ENCODE peak calls at places on chromosomes 12 and 14, in six cellular contexts. N, B, P, Y, L and F are unnamed samples.

GRCh38 chr12:58288191-58288590 is 346.8 kb downstream of the ATP23 start:
- DNase-seq in Y (no peak), N (no peak), B (peak), P (no peak), L (no peak), F (no peak)

GRCh38 chr12:22624573-22624907 is 431 bp upstream of the ETNK1 start:
- DNase-seq in L (no peak), B (no peak), Y (no peak), N (no peak), P (no peak), F (no peak)

GRCh38 chr14:30882431-30882830 is 8.1 kb downstream of the COCH start:
- DNase-seq in P (no peak), Y (no peak), N (no peak), L (no peak), B (no peak), F (peak)

GRCh38 chr12:131530041-131530332 is 180.9 kb upstream of the SFSWAP start:
- DNase-seq in L (no peak), P (no peak), Y (no peak), N (no peak), B (no peak), F (no peak)

GRCh38 chr12:130041983-130042812 is 120.1 kb upstream of the FZD10 start:
- DNase-seq in Y (peak), N (no peak), B (no peak), P (peak), L (peak), F (peak)

GRCh38 chr12:21248679-21249078 is 86.0 kb downstream of the SLCO1A2 start:
- DNase-seq in P (no peak), B (no peak), N (peak), Y (no peak), L (no peak), F (peak)

GRCh38 chr14:25406818-25407217 is 356.9 kb upstream of the STXBP6 start:
- DNase-seq in P (peak), Y (peak), N (no peak), B (peak), L (peak), F (peak)

GRCh38 chr12:16062611-16063010 is 151.5 kb downstream of the DERA start:
- DNase-seq in N (no peak), L (no peak), B (no peak), P (no peak), Y (no peak), F (no peak)

GRCh38 chr14:38042356-38042755 is 165.3 kb upstream of the SSTR1 start:
- DNase-seq in N (peak), B (peak), P (no peak), L (no peak), Y (no peak), F (no peak)

GRCh38 chr12:34403706-34404376 is 381.5 kb downstream of the ALG10 start:
- DNase-seq in B (no peak), Y (peak), N (no peak), P (no peak), L (peak), F (no peak)

GRCh38 chr12:46998811-46999368 is 80.5 kb upstream of the PCED1B start:
- DNase-seq in B (peak), Y (no peak), P (no peak), N (peak), L (no peak), F (no peak)

GRCh38 chr14:22699801-22700564 is 55.8 kb upstream of the OR6J1 start:
- DNase-seq in B (no peak), P (no peak), L (no peak), Y (no peak), N (peak), F (peak)

GRCh38 chr12:65561798-65562382 is 262.4 kb upstream of the HMGA2 start:
- DNase-seq in P (no peak), B (peak), N (no peak), Y (no peak), L (no peak), F (no peak)

GRCh38 chr12:51868821-51869489 is 18.9 kb upstream of the ANKRD33 start:
- DNase-seq in N (peak), L (peak), B (no peak), P (no peak), Y (no peak), F (peak)

GRCh38 chr12:94305293-94305957 is 154.2 kb downstream of the CEP83 start:
- DNase-seq in P (no peak), Y (peak), B (peak), L (no peak), N (peak), F (no peak)

GRCh38 chr14:103136388-103137271 is 13.4 kb downstream of the TNFAIP2 start:
- DNase-seq in B (peak), P (no peak), L (no peak), N (peak), Y (peak), F (peak)

GRCh38 chr14:45905672-45906071 is 652.7 kb upstream of the MIS18BP1 start:
- DNase-seq in P (no peak), Y (no peak), B (no peak), L (no peak), N (no peak), F (no peak)

GRCh38 chr12:59472273-59472672 is 123.6 kb upstream of the SLC16A7 start:
- DNase-seq in Y (no peak), B (no peak), N (no peak), P (no peak), L (no peak), F (no peak)

GRCh38 chr12:92208613-92209121 is 63.0 kb upstream of the BTG1 start:
- DNase-seq in Y (no peak), P (no peak), L (no peak), B (peak), N (peak), F (peak)

GRCh38 chr12:120249266-120249874 is 16.2 kb downstream of the PXN start:
- DNase-seq in P (no peak), B (no peak), N (peak), Y (peak), L (no peak), F (peak)

GRCh38 chr14:100528962-100529560 is 58.2 kb downstream of the BEGAIN start:
- DNase-seq in B (no peak), L (no peak), N (no peak), P (no peak), Y (peak), F (no peak)

GRCh38 chr12:40560848-40561247 is 131.4 kb upstream of the CNTN1 start:
- DNase-seq in Y (no peak), L (no peak), P (no peak), B (no peak), N (no peak), F (no peak)

GRCh38 chr12:113136128-113136989 is 798 bp upstream of the RASAL1 start:
- DNase-seq in N (no peak), P (no peak), Y (no peak), B (no peak), L (peak), F (no peak)

GRCh38 chr12:72540811-72541210 is 268.6 kb downstream of the TRHDE start:
- DNase-seq in B (peak), N (no peak), Y (no peak), L (no peak), P (no peak), F (no peak)

GRCh38 chr12:98998697-98999299 is 353.7 kb downstream of the APAF1 start:
- DNase-seq in L (no peak), B (peak), N (peak), P (peak), Y (no peak), F (no peak)

GRCh38 chr14:59278111-59278510 is 89.6 kb downstream of the DAAM1 start:
- DNase-seq in Y (no peak), L (no peak), P (no peak), B (peak), N (peak), F (peak)

GRCh38 chr12:86669010-86669409 is 412.8 kb upstream of the MGAT4C start:
- DNase-seq in B (no peak), N (no peak), P (no peak), L (no peak), Y (no peak), F (peak)

GRCh38 chr14:93269341-93270068 is 62.4 kb downstream of the UBR7 start:
- DNase-seq in N (peak), P (no peak), L (no peak), Y (no peak), B (peak), F (no peak)

GRCh38 chr14:85534435-85534834 is 4.5 kb downstream of the FLRT2 start:
- DNase-seq in B (peak), Y (peak), L (no peak), N (peak), P (peak), F (no peak)

GRCh38 chr12:51812871-51813270 is 35.6 kb downstream of the FIGNL2 start:
- DNase-seq in Y (no peak), N (no peak), L (no peak), P (no peak), B (no peak), F (no peak)

GRCh38 chr14:104804481-104805325 is 3.8 kb downstream of the ZBTB42 start:
- DNase-seq in B (no peak), N (no peak), P (no peak), L (no peak), Y (no peak), F (no peak)
- H3K14ac ChIP-seq in B (no peak), N (no peak), P (no peak), L (no peak), Y (no peak), F (no peak)

GRCh38 chr14:67442139-67442906 is 30.4 kb upstream of the PLEK2 start:
- DNase-seq in P (no peak), Y (no peak), L (no peak), N (no peak), B (no peak), F (no peak)
- H2BK5ac ChIP-seq in P (no peak), Y (no peak), L (no peak), N (no peak), B (no peak), F (no peak)

GRCh38 chr12:61754214-61754613 is 506.0 kb upstream of the USP15 start:
- DNase-seq in N (no peak), Y (no peak), P (no peak), B (no peak), L (no peak), F (no peak)
- H3K14ac ChIP-seq in N (no peak), Y (no peak), P (no peak), B (no peak), L (no peak), F (no peak)

GRCh38 chr12:13404111-13404628 is 207.6 kb downstream of the EMP1 start:
- DNase-seq in B (no peak), Y (no peak), L (no peak), P (no peak), N (no peak), F (no peak)

GRCh38 chr12:13405961-13406703 is 209.6 kb downstream of the EMP1 start:
- DNase-seq in Y (no peak), L (peak), B (no peak), N (no peak), P (no peak), F (no peak)

DNA sequence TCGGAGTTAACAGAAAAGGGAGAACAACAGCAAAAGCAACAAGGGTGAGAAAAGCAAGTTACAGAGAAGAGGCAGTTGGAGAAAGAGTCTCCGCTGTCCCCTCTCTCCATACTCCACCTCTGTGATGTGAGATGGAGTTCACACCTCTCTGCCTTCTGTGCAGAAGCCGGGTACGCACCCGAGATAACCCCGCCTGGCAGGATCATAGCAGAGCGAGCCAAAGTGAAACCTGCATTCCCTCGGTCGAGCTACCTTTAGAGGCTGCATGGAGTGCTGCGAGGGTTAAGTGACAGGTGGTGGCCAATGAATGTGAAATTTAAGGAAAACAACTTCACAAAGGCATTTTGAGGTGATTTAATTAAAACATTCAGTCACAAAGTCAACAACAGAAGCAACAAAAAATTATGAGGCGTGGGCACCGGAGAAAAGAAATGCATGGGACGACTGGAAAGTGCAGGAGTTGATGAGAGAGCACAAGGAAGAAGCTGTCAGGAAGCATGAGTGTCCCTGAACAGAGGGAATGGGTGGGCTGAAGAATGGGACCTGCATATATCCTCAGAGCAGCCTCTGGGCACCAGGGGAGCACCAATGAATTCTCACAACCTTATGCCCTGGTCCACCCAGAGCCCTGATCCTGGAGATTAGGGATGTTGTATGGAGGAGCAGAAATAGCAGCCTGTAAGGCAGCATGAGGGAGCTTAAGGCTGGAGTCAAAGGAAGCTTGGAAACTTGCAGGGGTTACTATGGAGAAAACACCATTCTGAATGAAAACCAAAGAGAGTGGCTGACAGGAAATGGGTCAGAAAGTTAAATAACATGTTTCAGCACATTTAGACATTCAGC is 208.3 kb downstream of the EMP1 start:
- DNase-seq in Y (no peak), L (no peak), B (no peak), N (no peak), P (no peak), F (no peak)
- H2BK5ac ChIP-seq in Y (no peak), L (no peak), B (no peak), N (no peak), P (no peak), F (no peak)

GRCh38 chr12:10095971-10096370 is 2.8 kb downstream of the CLEC1A start:
- DNase-seq in Y (no peak), N (no peak), P (no peak), L (no peak), B (no peak), F (peak)
- H3K14ac ChIP-seq in Y (no peak), N (no peak), P (no peak), L (no peak), B (no peak), F (no peak)

DNA sequence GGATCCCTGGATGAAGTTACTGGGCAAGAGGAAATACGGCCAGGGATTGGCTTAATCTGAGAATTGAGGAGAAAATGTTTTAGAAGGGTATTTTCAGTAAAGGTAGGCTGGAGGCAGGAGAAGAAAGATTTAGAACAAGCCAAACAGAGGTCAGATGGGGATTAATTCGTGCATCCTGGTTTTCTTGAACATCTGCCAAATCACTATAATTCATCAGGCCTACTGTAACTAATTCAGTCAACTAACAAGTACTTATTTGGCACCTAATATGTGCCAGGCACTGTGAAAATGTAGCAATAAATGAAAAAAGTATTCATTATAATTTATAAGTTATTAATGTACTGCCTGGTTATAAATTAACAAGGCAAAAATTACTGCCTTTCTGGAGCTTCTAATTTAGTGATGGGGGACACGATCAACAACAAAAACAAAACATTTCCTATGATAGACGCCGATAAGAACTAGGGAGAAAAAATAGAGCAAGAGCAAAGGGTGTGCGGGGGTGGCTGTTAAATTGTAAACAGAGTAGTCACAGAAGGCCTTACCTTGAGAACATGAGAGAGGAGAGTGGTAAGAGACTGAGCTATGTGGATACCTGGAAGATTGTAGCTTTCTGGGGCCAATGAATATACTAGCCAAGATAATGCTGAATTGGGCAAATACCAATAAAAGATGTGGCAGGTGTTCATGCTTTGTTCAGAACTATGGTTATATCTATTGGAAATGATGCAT is 34.1 kb downstream of the DUSP16 start:
- DNase-seq in L (no peak), N (no peak), B (no peak), Y (no peak), P (no peak), F (no peak)
- H2BK5ac ChIP-seq in L (no peak), N (no peak), B (no peak), Y (no peak), P (no peak), F (no peak)

GRCh38 chr12:24125280-24125679 is 175.8 kb upstream of the SOX5 start:
- DNase-seq in L (no peak), N (no peak), B (no peak), P (no peak), Y (no peak), F (no peak)
- H3K14ac ChIP-seq in L (no peak), N (no peak), B (no peak), P (no peak), Y (no peak), F (no peak)

GRCh38 chr14:66495214-66496098 is 9.3 kb downstream of the CCDC196 start:
- DNase-seq in P (peak), N (peak), L (no peak), B (peak), Y (peak), F (no peak)

GRCh38 chr14:66501592-66501991 is 6.4 kb upstream of the GPHN start:
- DNase-seq in N (no peak), Y (no peak), P (no peak), L (no peak), B (no peak), F (no peak)

GRCh38 chr14:66496188-66496807 is 10.1 kb downstream of the CCDC196 start:
- DNase-seq in Y (no peak), L (no peak), N (no peak), B (no peak), P (no peak), F (no peak)

GRCh38 chr14:66493750-66494149 is 7.6 kb downstream of the CCDC196 start:
- DNase-seq in N (no peak), L (no peak), B (no peak), Y (no peak), P (no peak), F (no peak)

DNA sequence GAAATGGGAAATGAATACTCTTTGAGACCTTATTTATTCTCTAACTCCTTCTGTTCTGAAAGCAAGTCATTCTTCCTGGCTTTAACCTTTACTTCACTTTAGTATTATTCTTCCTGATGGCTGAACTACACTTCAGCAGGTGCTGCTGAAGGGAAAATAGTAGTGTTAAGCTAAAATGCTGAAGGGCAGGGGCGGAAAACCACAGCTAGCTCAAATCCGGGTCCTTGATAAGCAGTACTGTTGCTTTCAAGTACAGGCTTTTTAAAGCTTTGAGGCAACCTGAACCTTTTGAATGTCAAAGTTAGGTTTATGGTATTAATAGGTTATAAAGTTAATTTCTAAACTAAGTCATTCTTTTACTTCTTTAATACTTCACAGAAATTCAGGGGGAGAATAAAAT is 10.7 kb downstream of the CCDC196 start:
- DNase-seq in Y (no peak), L (no peak), B (no peak), N (no peak), P (no peak), F (no peak)
- H2BK5ac ChIP-seq in Y (no peak), L (no peak), B (no peak), N (no peak), P (no peak), F (no peak)